ENCODE peak calls at places on chromosome 1, in seven cellular contexts. R is A549, T is BE2C, K is MM.1S, W is thoracic aorta, S is lower leg skin, P is progenitor cell of endocrine pancreas. F is an unnamed sample.
A peak's percentile ranks its signal among the peaks of the same experiment; 100 is the strongest.

GRCh38 chr1:85417017-85417416 is 47.9 kb downstream of the DDAH1 start:
- DNase-seq in R (no peak), T (no peak), K (no peak), P (no peak), W (no peak), S (no peak), F (no peak)

GRCh38 chr1:91166106-91166712 is 144.4 kb upstream of the ZNF644 start:
- DNase-seq in K (peak; percentile 63), W (no peak), S (no peak), P (peak; percentile 25), R (peak; percentile 28), T (peak; percentile 44), F (peak; percentile 48)

GRCh38 chr1:15305366-15305765 is 58.3 kb downstream of the FHAD1 start:
- DNase-seq in S (no peak), W (no peak), K (no peak), T (no peak), R (no peak), P (no peak), F (no peak)

GRCh38 chr1:222654849-222655248 is 37.0 kb downstream of the MIA3 start:
- DNase-seq in P (no peak), W (no peak), R (no peak), T (no peak), S (no peak), K (peak; percentile 95), F (peak; percentile 69)

GRCh38 chr1:168257397-168257796 is 23.3 kb upstream of the TBX19 start:
- DNase-seq in P (no peak), W (no peak), K (no peak), T (no peak), R (no peak), S (no peak), F (no peak)

GRCh38 chr1:2348346-2349275 is 42.7 kb downstream of the MORN1 start:
- DNase-seq in P (no peak), R (no peak), S (no peak), K (no peak), T (peak; percentile 2), W (no peak), F (no peak)

GRCh38 chr1:154574715-154575114 is 7.1 kb downstream of the CHRNB2 start:
- DNase-seq in T (peak; percentile 87), P (no peak), S (no peak), R (no peak), W (no peak), K (peak; percentile 79), F (no peak)

GRCh38 chr1:66464802-66465201 is 69.2 kb upstream of the SGIP1 start:
- DNase-seq in R (no peak), W (no peak), K (no peak), T (no peak), S (no peak), P (no peak), F (no peak)

GRCh38 chr1:224510880-224511645 is 76.5 kb upstream of the WDR26 start:
- DNase-seq in T (no peak), R (no peak), W (no peak), P (no peak), K (peak; percentile 61), S (no peak), F (no peak)

GRCh38 chr1:184567016-184567415 is 180.2 kb downstream of the C1orf21 start:
- DNase-seq in W (no peak), R (no peak), T (no peak), K (no peak), S (no peak), P (no peak), F (no peak)

GRCh38 chr1:184559117-184559713 is 172.4 kb downstream of the C1orf21 start:
- DNase-seq in P (no peak), W (no peak), R (no peak), K (no peak), T (no peak), S (no peak), F (no peak)

GRCh38 chr1:184567648-184568047 is 180.8 kb downstream of the C1orf21 start:
- DNase-seq in R (no peak), S (no peak), K (peak; percentile 88), T (no peak), W (no peak), P (no peak), F (no peak)

GRCh38 chr1:184562801-184563200 is 176.0 kb downstream of the C1orf21 start:
- DNase-seq in P (no peak), K (peak; percentile 66), R (no peak), T (no peak), W (no peak), S (no peak), F (no peak)

GRCh38 chr1:184563308-184563707 is 176.5 kb downstream of the C1orf21 start:
- DNase-seq in T (no peak), R (no peak), K (peak; percentile 60), P (no peak), W (no peak), S (no peak), F (no peak)
- TF ChIP-seq CTCF in T (peak; percentile 68), R (peak; percentile 49), K (peak; percentile 84), P (peak; percentile 35), W (peak; percentile 45), S (no peak), F (peak; percentile 41)

GRCh38 chr1:30358510-30358909 is 364.9 kb downstream of the MATN1 start:
- DNase-seq in R (no peak), S (no peak), P (no peak), K (no peak), T (no peak), W (no peak), F (no peak)
- TF ChIP-seq CTCF in R (no peak), S (no peak), P (no peak), K (no peak), T (no peak), W (no peak), F (no peak)

DNA sequence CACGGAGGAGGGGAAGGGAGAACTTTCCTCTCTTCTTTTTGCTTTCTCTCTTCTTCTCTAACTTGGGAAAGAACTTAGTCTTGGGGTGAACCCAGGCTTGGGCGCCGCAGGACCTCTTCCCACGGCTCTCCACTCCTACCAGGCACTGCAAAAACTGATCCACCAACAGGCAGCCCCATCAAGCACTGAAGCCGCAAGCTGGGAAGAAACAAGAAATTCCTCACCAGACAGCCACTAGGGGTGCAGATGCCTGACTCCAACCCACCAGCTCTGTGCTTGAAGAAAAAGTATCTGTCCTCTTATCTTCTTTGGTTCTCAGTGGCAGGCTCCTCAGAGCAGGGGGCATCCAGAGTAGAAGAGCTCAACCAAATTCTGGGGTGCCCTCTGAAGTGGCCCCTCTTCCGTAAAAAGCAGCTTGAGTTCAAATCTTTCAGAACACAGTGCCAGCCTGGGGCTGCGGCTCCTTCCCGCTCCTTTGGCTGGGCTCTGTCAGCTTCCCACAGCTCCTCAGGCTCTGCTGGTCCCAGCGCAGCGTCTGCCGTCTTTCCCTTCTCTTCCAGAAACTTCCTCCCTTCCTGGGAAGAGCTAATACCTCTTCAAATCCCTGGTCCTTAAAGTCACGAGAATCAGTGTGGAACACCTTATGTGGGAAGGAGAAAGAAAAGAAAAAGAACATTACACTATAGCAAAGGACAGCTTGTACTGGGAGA is 2.4 kb downstream of the SLC41A1 start:
- DNase-seq in T (no peak), W (no peak), S (no peak), K (no peak), R (peak; percentile 49), P (no peak), F (no peak)
- TF ChIP-seq CTCF in T (peak; percentile 44), W (peak; percentile 40), S (no peak), K (peak; percentile 30), R (peak; percentile 7), P (peak; percentile 43), F (no peak)

DNA sequence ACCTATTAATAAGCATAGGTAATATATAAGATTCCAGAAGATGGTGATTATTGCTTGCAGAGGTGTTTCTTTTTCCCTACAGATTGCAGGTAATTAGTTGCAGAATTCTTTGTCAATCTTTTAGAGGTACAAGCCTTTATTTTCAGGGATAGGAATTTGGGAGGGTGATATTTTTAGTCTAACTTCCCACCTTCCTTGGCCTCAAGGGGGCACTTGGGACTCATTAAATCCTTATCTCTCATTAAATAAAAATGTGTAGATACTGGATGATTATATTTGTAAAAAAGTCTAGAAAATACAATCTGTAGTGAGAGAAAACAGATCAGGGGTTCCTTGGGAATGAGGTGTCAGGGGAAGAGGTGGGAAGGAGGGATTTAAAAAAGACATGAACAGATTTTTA is 179.2 kb downstream of the PATJ start:
- DNase-seq in K (no peak), S (no peak), P (no peak), W (no peak), T (no peak), R (no peak), F (no peak)
- TF ChIP-seq CTCF in K (no peak), S (no peak), P (no peak), W (no peak), T (no peak), R (no peak), F (no peak)

GRCh38 chr1:241269116-241269515 is 87.9 kb downstream of the RGS7 start:
- DNase-seq in S (no peak), W (no peak), T (no peak), P (no peak), R (peak; percentile 7), K (no peak), F (no peak)
- TF ChIP-seq CTCF in S (no peak), W (no peak), T (peak; percentile 17), P (peak; percentile 29), R (peak; percentile 10), K (peak; percentile 20), F (no peak)

DNA sequence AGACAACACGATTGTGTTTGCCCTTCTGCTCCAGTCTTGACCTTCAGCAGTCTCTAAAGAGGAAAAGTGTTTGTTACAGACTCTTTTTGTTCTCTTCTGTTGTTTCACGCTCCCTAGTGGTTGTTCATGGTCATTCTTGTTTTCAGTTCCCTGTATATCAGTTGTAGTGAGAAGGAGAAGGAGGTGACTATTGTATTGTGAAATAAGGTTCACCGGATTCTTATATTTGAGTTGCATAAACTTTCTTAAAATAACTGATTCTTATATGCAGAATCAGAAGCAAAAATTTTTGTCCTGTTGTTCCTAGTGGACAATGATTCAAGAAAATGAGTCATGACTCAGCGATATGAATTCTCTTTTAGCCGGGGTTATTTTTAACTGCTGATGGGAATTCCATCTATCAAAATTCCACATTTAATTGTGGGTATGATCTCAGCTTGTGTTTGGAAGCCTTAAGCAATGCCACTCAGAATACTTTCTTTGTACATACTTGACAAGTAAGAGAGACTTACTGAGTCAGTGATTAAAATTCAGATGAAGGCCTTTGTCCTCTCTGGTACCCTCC is 152.2 kb downstream of the CLEC20A start:
- DNase-seq in T (no peak), S (no peak), K (peak; percentile 61), W (no peak), P (no peak), R (peak; percentile 17), F (peak; percentile 15)
- TF ChIP-seq CTCF in T (no peak), S (no peak), K (peak; percentile 74), W (peak; percentile 38), P (peak; percentile 60), R (peak; percentile 62), F (no peak)

DNA sequence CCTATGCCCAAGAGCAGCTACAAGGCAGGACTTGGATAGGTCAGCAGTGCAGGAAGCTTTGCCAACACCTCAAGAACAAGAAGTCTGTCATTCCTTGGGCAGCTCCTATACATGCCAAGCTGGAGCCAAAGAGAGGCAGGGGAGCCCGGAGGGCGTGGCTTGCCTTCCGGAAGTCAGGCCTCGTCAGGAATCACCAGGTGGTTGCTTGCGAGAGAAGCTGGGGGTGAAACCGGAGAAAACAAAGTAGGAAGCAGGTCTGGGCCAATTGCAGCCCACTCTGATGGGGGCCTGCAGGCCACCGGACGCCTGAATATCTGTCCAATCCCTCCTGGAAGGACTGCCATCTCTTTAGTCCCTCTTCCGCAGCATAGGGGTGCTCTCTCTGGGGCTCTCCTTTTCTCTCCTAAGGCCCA is 794 bp upstream of the FAM76A start:
- DNase-seq in T (no peak), S (peak; percentile 59), P (no peak), K (no peak), R (no peak), W (no peak), F (no peak)
- TF ChIP-seq CTCF in T (no peak), S (no peak), P (no peak), K (no peak), R (no peak), W (no peak), F (no peak)

GRCh38 chr1:232643227-232643626 is 13.3 kb upstream of the SIPA1L2 start:
- DNase-seq in W (no peak), S (no peak), T (no peak), R (no peak), K (no peak), P (no peak), F (no peak)
- TF ChIP-seq CTCF in W (no peak), S (no peak), T (peak; percentile 52), R (no peak), K (no peak), P (no peak), F (no peak)